ENCODE peak calls at places on chromosomes 7 and 10, in four cellular contexts. F is activated gamma-delta T cell treated with Interleukin-2 at 50 U/mL for 16 hours; G is Kasumi-1; T is activated naive CD4-positive, alpha-beta T cell treated with anti-CD3 and anti-CD28 coated beads for 36 hours. P is an unnamed sample.

GRCh38 chr10:73641272-73642060 is at the start of gene MYOZ1:
- DNase-seq in F (no peak), G (peak; percentile 80), T (no peak), P (no peak)

GRCh38 chr10:82981137-82981723 is 1106.2 kb downstream of the NRG3 start:
- DNase-seq in F (no peak), G (no peak), T (no peak), P (no peak)

GRCh38 chr10:77293785-77294184 is 343.8 kb downstream of the KCNMA1 start:
- DNase-seq in F (no peak), G (no peak), T (no peak), P (no peak)

GRCh38 chr10:101047961-101048892 is 13.6 kb upstream of the KAZALD1 start:
- DNase-seq in F (no peak), G (no peak), T (no peak), P (no peak)

GRCh38 chr7:149811831-149812490 is 26.2 kb upstream of the ZNF862 start:
- DNase-seq in F (no peak), G (no peak), T (no peak), P (no peak)

GRCh38 chr7:66629659-66630058 is 978 bp downstream of the KCTD7 start:
- DNase-seq in F (no peak), G (no peak), T (no peak), P (no peak)

GRCh38 chr7:55571534-55572377 is 546 bp downstream of the VOPP1 start:
- DNase-seq in F (peak; percentile 61), G (peak; percentile 55), T (peak; percentile 76), P (peak; percentile 82)

GRCh38 chr7:66505531-66506451 is 122.9 kb upstream of the KCTD7 start:
- DNase-seq in F (peak; percentile 40), G (no peak), T (peak; percentile 38), P (no peak)

GRCh38 chr10:26805567-26806245 is 55.1 kb downstream of the ABI1 start:
- DNase-seq in F (no peak), G (no peak), T (peak; percentile 22), P (no peak)

GRCh38 chr10:100553929-100554328 is 18.2 kb downstream of the HIF1AN start:
- DNase-seq in F (no peak), G (peak; percentile 34), T (no peak), P (no peak)

GRCh38 chr10:7102557-7103349 is 308.1 kb downstream of the SFMBT2 start:
- DNase-seq in F (no peak), G (no peak), T (no peak), P (no peak)

GRCh38 chr10:101001225-101002035 is 1.8 kb downstream of the LZTS2 start:
- DNase-seq in F (no peak), G (no peak), T (no peak), P (no peak)

P was measured in activated CD8-positive, alpha-beta memory T cell treated with anti-CD3 and anti-CD28 coated beads for 24 hours.